ENCODE peak calls at places on chromosome 4, in six cellular contexts. D is IMR-90, Z is H9, C is neuronal stem cell, V is mesendoderm, K is mesenchymal stem cell. I is an unnamed sample.

GRCh38 chr4:125315571-125316390 is 1.0 kb downstream of the FAT4 start:
- DNase-seq in D (peak; percentile 54), Z (peak; percentile 57), C (peak; percentile 66), V (peak; percentile 79), K (peak; percentile 71), I (no peak)

GRCh38 chr4:80362578-80363181 is 27.1 kb downstream of the CFAP299 start:
- DNase-seq in D (peak; percentile 51), Z (peak; percentile 65), C (peak; percentile 41), V (peak; percentile 60), K (peak; percentile 35), I (peak; percentile 60)

GRCh38 chr4:53193111-53193510 is 172.8 kb downstream of the SCFD2 start:
- DNase-seq in D (peak; percentile 41), Z (no peak), C (no peak), V (no peak), K (peak; percentile 23), I (peak; percentile 32)

GRCh38 chr4:128649575-128650205 is 159.8 kb upstream of the JADE1 start:
- DNase-seq in D (peak; percentile 77), Z (no peak), C (no peak), V (no peak), K (peak; percentile 54), I (peak; percentile 72)

GRCh38 chr4:157978680-157979361 is 194.0 kb downstream of the GASK1B start:
- DNase-seq in D (peak; percentile 64), Z (peak; percentile 45), C (peak; percentile 67), V (peak; percentile 87), K (peak; percentile 74), I (peak; percentile 79)

GRCh38 chr4:22962186-22962786 is 269.5 kb downstream of the GBA3 start:
- DNase-seq in D (peak; percentile 4), Z (no peak), C (no peak), V (peak; percentile 57), K (peak; percentile 4), I (no peak)

GRCh38 chr4:76688737-76689078 is 209.2 kb downstream of the SOWAHB start:
- DNase-seq in D (peak; percentile 38), Z (no peak), C (no peak), V (no peak), K (no peak), I (peak; percentile 33)

GRCh38 chr4:53281438-53281837 is 84.4 kb downstream of the SCFD2 start:
- DNase-seq in D (peak; percentile 67), Z (no peak), C (no peak), V (no peak), K (peak; percentile 43), I (no peak)

GRCh38 chr4:136818811-136819210 is 713.5 kb downstream of the PCDH18 start:
- DNase-seq in D (peak; percentile 41), Z (no peak), C (no peak), V (no peak), K (peak; percentile 28), I (no peak)

GRCh38 chr4:86720508-86721068 is 126.5 kb downstream of the PTPN13 start:
- DNase-seq in D (peak; percentile 33), Z (no peak), C (no peak), V (no peak), K (no peak), I (no peak)

GRCh38 chr4:54063224-54063623 is 1.2 kb downstream of the CHIC2 start:
- DNase-seq in D (peak; percentile 60), Z (no peak), C (no peak), V (no peak), K (peak; percentile 62), I (no peak)

GRCh38 chr4:102786279-102786678 is 25.5 kb upstream of the MANBA start:
- DNase-seq in D (no peak), Z (no peak), C (no peak), V (no peak), K (no peak), I (no peak)

DNA sequence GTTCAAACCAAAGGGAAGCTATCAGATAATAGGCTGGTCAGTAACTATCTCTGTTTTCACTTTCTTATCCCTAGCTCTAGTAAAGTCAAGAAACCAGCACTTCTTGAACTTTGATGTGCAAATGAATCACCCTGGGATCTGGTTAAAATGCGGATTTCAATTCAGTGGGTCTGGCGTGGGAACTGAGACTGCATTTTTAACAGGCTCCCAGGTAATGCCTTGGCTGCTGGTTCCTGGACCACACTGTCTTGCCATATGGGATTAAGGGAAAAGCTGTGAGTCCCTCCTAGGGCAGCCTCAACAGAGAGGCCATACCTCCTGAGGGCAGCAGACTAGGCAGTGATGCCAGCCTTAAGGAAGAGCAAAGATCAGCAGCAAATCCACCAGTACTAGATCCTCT is 1.7 kb downstream of the RNF175 start:
- DNase-seq in D (no peak), Z (peak; percentile 34), C (no peak), V (peak; percentile 78), K (no peak), I (no peak)
- H3K4ac ChIP-seq in D (no peak overlapping the region), Z (no peak overlapping the region), C (no peak overlapping the region), V (no peak overlapping the region), K (no peak overlapping the region), I (no peak overlapping the region)

DNA sequence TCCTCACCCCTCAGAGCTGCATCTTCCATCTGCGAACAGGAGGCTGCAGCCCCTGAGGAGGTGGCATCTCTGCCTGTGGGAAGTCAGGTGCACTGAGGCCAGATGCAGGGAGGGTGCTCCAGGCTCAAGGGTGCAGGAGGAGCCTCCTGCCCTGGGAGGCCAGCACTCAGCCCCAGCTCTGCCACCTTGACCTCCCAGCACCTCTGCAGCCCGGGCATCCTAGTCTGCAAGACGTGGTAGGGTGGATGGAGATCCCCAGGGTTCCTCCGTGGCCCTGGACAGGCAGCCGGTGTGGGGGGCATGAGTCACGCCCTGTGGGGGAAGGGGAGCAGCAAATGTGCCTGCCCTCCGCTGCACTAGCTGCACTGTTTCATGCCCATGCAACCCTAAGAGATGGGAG is 64.7 kb downstream of the TRMT44 start:
- DNase-seq in D (no peak), Z (no peak), C (no peak), V (no peak), K (no peak), I (no peak)
- H3K4ac ChIP-seq in D (no peak overlapping the region), Z (no peak overlapping the region), C (no peak overlapping the region), V (no peak overlapping the region), K (no peak overlapping the region), I (no peak overlapping the region)

GRCh38 chr4:113406723-113407016 is 354.9 kb downstream of the CAMK2D start:
- DNase-seq in D (no peak), Z (no peak), C (no peak), V (no peak), K (no peak), I (no peak)

GRCh38 chr4:113404846-113405245 is 355.4 kb downstream of the ANK2 start:
- DNase-seq in D (no peak), Z (no peak), C (no peak), V (no peak), K (no peak), I (no peak)

GRCh38 chr4:113405874-113406722 is 355.4 kb downstream of the CAMK2D start:
- DNase-seq in D (no peak), Z (no peak), C (no peak), V (no peak), K (no peak), I (no peak)

GRCh38 chr4:113404167-113404571 is 354.7 kb downstream of the ANK2 start:
- DNase-seq in D (no peak), Z (no peak), C (no peak), V (no peak), K (no peak), I (no peak)

GRCh38 chr4:113407409-113407808 is 354.1 kb downstream of the CAMK2D start:
- DNase-seq in D (no peak), Z (peak; percentile 67), C (no peak), V (peak; percentile 56), K (no peak), I (no peak)
- H3K4ac ChIP-seq in D (no peak overlapping the region), Z (no peak overlapping the region), C (no peak overlapping the region), V (no peak overlapping the region), K (no peak overlapping the region), I (no peak overlapping the region)

GRCh38 chr4:105708376-105709080 is at the start of the genes GSTCD and INTS12:
- DNase-seq in D (peak; percentile 93), Z (peak; percentile 92), C (peak; percentile 92), V (peak; percentile 97), K (peak; percentile 95), I (peak; percentile 98)
- H3K4ac ChIP-seq in D (peak within 1 kb of the TSS; percentile 51), Z (no peak within 1 kb of the TSS), C (no peak within 1 kb of the TSS), V (no peak within 1 kb of the TSS), K (peak within 1 kb of the TSS; percentile 5), I (peak within 1 kb of the TSS; percentile 35)

GRCh38 chr4:7414736-7415510 is 19.8 kb downstream of the PSAPL1 start:
- DNase-seq in D (no peak), Z (peak; percentile 31), C (no peak), V (no peak), K (no peak), I (no peak)

GRCh38 chr4:7418131-7418943 is 16.4 kb downstream of the PSAPL1 start:
- DNase-seq in D (no peak), Z (peak; percentile 14), C (no peak), V (no peak), K (no peak), I (no peak)

GRCh38 chr4:7417639-7418038 is 17.1 kb downstream of the PSAPL1 start:
- DNase-seq in D (no peak), Z (peak; percentile 15), C (no peak), V (no peak), K (no peak), I (no peak)

GRCh38 chr4:7415927-7416686 is 18.6 kb downstream of the PSAPL1 start:
- DNase-seq in D (no peak), Z (peak; percentile 13), C (no peak), V (no peak), K (no peak), I (no peak)

GRCh38 chr4:7416745-7417432 is 17.8 kb downstream of the PSAPL1 start:
- DNase-seq in D (no peak), Z (peak; percentile 11), C (no peak), V (no peak), K (no peak), I (no peak)
- H3K4ac ChIP-seq in D (no peak overlapping the region), Z (no peak overlapping the region), C (no peak overlapping the region), V (no peak overlapping the region), K (no peak overlapping the region), I (no peak overlapping the region)

GRCh38 chr4:2768921-2769336 is 12.8 kb upstream of the TNIP2 start:
- DNase-seq in D (no peak), Z (no peak), C (no peak), V (no peak), K (peak; percentile 39), I (no peak)

GRCh38 chr4:2765832-2766526 is 9.8 kb upstream of the TNIP2 start:
- DNase-seq in D (no peak), Z (no peak), C (no peak), V (no peak), K (no peak), I (no peak)

GRCh38 chr4:2767046-2767704 is 11.0 kb upstream of the TNIP2 start:
- DNase-seq in D (no peak), Z (no peak), C (no peak), V (no peak), K (no peak), I (no peak)

GRCh38 chr4:2768124-2768523 is 12.0 kb upstream of the TNIP2 start:
- DNase-seq in D (no peak), Z (no peak), C (no peak), V (no peak), K (no peak), I (no peak)

DNA sequence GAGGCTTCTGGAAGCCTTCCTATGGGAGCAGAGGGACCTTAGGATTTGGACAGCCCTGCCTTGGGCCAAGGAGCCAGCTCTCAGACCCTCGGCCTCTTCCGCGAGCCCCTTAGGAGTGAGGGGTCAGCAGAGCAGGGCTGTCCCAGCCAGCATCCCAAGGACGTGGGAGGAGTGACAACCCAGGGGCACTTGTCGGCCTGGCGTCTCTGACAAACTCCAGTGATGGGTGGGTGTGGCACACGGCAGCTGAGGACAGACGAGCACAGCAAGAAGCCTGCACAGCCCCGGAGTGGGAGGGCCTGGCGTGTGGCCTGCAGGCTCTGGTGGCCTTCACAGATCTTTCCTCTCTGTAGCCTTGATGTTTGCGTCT is 11.6 kb upstream of the TNIP2 start:
- DNase-seq in D (no peak), Z (no peak), C (no peak), V (no peak), K (no peak), I (no peak)
- H3K4ac ChIP-seq in D (no peak overlapping the region), Z (no peak overlapping the region), C (no peak overlapping the region), V (no peak overlapping the region), K (no peak overlapping the region), I (no peak overlapping the region)

I was measured in trophoblast cell.